ENCODE peak calls at places on chromosome 13, in seven cellular contexts. One of them, this sample, is unnamed.

GRCh38 chr13:46687810-46688209 is 109.2 kb downstream of the ESD start:
- DNase-seq in aorta: no peak
- DNase-seq in fibroblast of lung: peak
- DNase-seq in stomach: no peak
- DNase-seq in thoracic aorta: no peak
- DNase-seq in CD4-positive, alpha-beta T cell: no peak
- DNase-seq in A549: peak
- DNase-seq in this sample: peak

GRCh38 chr13:69077267-69077666 is 1030.4 kb upstream of the ATXN8OS start:
- DNase-seq in aorta: no peak
- DNase-seq in fibroblast of lung: no peak
- DNase-seq in stomach: no peak
- DNase-seq in thoracic aorta: no peak
- DNase-seq in CD4-positive, alpha-beta T cell: no peak
- DNase-seq in A549: no peak
- DNase-seq in this sample: no peak

GRCh38 chr13:80033286-80033685 is 307.6 kb downstream of the SPRY2 start:
- DNase-seq in aorta: no peak
- DNase-seq in fibroblast of lung: no peak
- DNase-seq in stomach: no peak
- DNase-seq in thoracic aorta: no peak
- DNase-seq in CD4-positive, alpha-beta T cell: no peak
- DNase-seq in A549: no peak
- DNase-seq in this sample: no peak

GRCh38 chr13:28652002-28652401 is 6.9 kb upstream of the POMP start:
- DNase-seq in aorta: no peak
- DNase-seq in fibroblast of lung: no peak
- DNase-seq in stomach: no peak
- DNase-seq in thoracic aorta: no peak
- DNase-seq in CD4-positive, alpha-beta T cell: no peak
- DNase-seq in A549: no peak
- DNase-seq in this sample: no peak

GRCh38 chr13:110628952-110629701 is 13.8 kb downstream of the NAXD start:
- DNase-seq in aorta: no peak
- DNase-seq in fibroblast of lung: no peak
- DNase-seq in stomach: no peak
- DNase-seq in thoracic aorta: no peak
- DNase-seq in CD4-positive, alpha-beta T cell: no peak
- DNase-seq in A549: no peak
- DNase-seq in this sample: no peak

GRCh38 chr13:101930331-101930730 is 471.5 kb downstream of the FGF14 start:
- DNase-seq in aorta: no peak
- DNase-seq in fibroblast of lung: no peak
- DNase-seq in stomach: no peak
- DNase-seq in thoracic aorta: no peak
- DNase-seq in CD4-positive, alpha-beta T cell: no peak
- DNase-seq in A549: no peak
- DNase-seq in this sample: no peak

GRCh38 chr13:21986602-21987001 is 315.7 kb downstream of the FGF9 start:
- DNase-seq in aorta: no peak
- DNase-seq in fibroblast of lung: peak
- DNase-seq in stomach: peak
- DNase-seq in thoracic aorta: no peak
- DNase-seq in CD4-positive, alpha-beta T cell: no peak
- DNase-seq in A549: no peak
- DNase-seq in this sample: no peak

GRCh38 chr13:108368240-108368898 is 98.9 kb downstream of the TNFSF13B start:
- DNase-seq in aorta: no peak
- DNase-seq in fibroblast of lung: no peak
- DNase-seq in stomach: no peak
- DNase-seq in thoracic aorta: no peak
- DNase-seq in CD4-positive, alpha-beta T cell: no peak
- DNase-seq in A549: no peak
- DNase-seq in this sample: no peak

GRCh38 chr13:42990147-42990990 is 1.7 kb downstream of the EPSTI1 start:
- DNase-seq in aorta: no peak
- DNase-seq in fibroblast of lung: peak
- DNase-seq in stomach: no peak
- DNase-seq in thoracic aorta: no peak
- DNase-seq in CD4-positive, alpha-beta T cell: no peak
- DNase-seq in A549: no peak
- DNase-seq in this sample: no peak

GRCh38 chr13:95354156-95354555 is 52.9 kb upstream of the ABCC4 start:
- DNase-seq in aorta: no peak
- DNase-seq in fibroblast of lung: no peak
- DNase-seq in stomach: no peak
- DNase-seq in thoracic aorta: no peak
- DNase-seq in CD4-positive, alpha-beta T cell: no peak
- DNase-seq in A549: no peak
- DNase-seq in this sample: no peak

GRCh38 chr13:45333973-45334922 is 6.7 kb downstream of the TPT1 start:
- DNase-seq in aorta: no peak
- DNase-seq in fibroblast of lung: no peak
- DNase-seq in stomach: no peak
- DNase-seq in thoracic aorta: no peak
- DNase-seq in CD4-positive, alpha-beta T cell: no peak
- DNase-seq in A549: no peak
- DNase-seq in this sample: no peak
- H3K27ac ChIP-seq in aorta: no peak
- H3K27ac ChIP-seq in fibroblast of lung: no peak
- H3K27ac ChIP-seq in stomach: peak
- H3K27ac ChIP-seq in thoracic aorta: peak
- H3K27ac ChIP-seq in CD4-positive, alpha-beta T cell: peak
- H3K27ac ChIP-seq in A549: no peak
- H3K27ac ChIP-seq in this sample: no peak

DNA sequence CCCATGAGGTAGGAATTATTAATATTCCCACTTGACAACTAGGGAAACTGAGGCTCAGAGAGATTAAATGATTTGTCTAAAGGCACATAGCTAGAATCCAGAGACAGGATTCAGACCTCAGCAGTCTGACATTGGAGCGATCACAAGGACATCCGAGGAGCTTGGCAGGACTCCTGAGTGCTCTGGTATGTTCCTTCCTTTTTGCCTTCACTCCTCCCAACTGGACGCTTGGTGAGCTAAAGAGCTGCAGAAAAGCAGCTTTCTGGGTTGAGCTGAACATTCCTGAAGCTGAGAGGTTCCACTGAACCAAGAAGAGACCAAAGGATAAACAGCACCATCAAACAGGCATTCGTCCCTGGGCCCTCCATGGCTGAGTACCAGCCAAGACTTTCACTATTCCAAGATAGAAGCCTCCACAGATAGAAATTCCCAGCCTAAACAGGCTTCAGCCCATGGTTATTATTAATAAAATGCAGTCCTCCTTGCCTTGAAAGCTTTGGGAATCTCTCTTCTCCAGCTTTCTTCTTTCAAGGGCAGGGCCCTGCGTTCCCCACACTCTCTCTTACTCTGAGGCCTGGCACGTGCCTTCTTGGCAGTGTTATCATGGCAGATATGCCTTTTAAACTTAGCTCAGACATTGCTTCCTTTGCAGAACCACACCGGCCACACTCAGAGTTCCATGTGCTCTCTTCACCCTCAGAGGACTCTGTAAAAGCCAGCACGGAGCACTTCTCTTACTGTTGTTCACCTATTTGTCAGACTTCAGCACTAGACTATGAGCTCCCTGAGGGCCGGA is 97.1 kb downstream of the CYSLTR2 start:
- DNase-seq in aorta: no peak
- DNase-seq in fibroblast of lung: peak
- DNase-seq in stomach: no peak
- DNase-seq in thoracic aorta: no peak
- DNase-seq in CD4-positive, alpha-beta T cell: no peak
- DNase-seq in A549: no peak
- DNase-seq in this sample: no peak
- H3K27ac ChIP-seq in aorta: peak
- H3K27ac ChIP-seq in fibroblast of lung: no peak
- H3K27ac ChIP-seq in stomach: peak
- H3K27ac ChIP-seq in thoracic aorta: peak
- H3K27ac ChIP-seq in CD4-positive, alpha-beta T cell: no peak
- H3K27ac ChIP-seq in A549: peak
- H3K27ac ChIP-seq in this sample: peak

GRCh38 chr13:99374169-99374991 is 67.2 kb upstream of the GPR183 start:
- DNase-seq in aorta: no peak
- DNase-seq in fibroblast of lung: no peak
- DNase-seq in stomach: no peak
- DNase-seq in thoracic aorta: no peak
- DNase-seq in CD4-positive, alpha-beta T cell: no peak
- DNase-seq in A549: no peak
- DNase-seq in this sample: no peak
- H3K27ac ChIP-seq in aorta: no peak
- H3K27ac ChIP-seq in fibroblast of lung: no peak
- H3K27ac ChIP-seq in stomach: no peak
- H3K27ac ChIP-seq in thoracic aorta: no peak
- H3K27ac ChIP-seq in CD4-positive, alpha-beta T cell: peak
- H3K27ac ChIP-seq in A549: no peak
- H3K27ac ChIP-seq in this sample: no peak

GRCh38 chr13:32947411-32947810 is 68.8 kb upstream of the KL start:
- DNase-seq in aorta: no peak
- DNase-seq in fibroblast of lung: no peak
- DNase-seq in stomach: no peak
- DNase-seq in thoracic aorta: no peak
- DNase-seq in CD4-positive, alpha-beta T cell: no peak
- DNase-seq in A549: no peak
- DNase-seq in this sample: no peak
- H3K27ac ChIP-seq in aorta: no peak
- H3K27ac ChIP-seq in fibroblast of lung: no peak
- H3K27ac ChIP-seq in stomach: no peak
- H3K27ac ChIP-seq in thoracic aorta: no peak
- H3K27ac ChIP-seq in CD4-positive, alpha-beta T cell: no peak
- H3K27ac ChIP-seq in A549: no peak
- H3K27ac ChIP-seq in this sample: no peak

GRCh38 chr13:34046457-34046856 is 228.5 kb downstream of the RFC3 start:
- DNase-seq in aorta: no peak
- DNase-seq in fibroblast of lung: no peak
- DNase-seq in stomach: no peak
- DNase-seq in thoracic aorta: no peak
- DNase-seq in CD4-positive, alpha-beta T cell: no peak
- DNase-seq in A549: no peak
- DNase-seq in this sample: no peak

GRCh38 chr13:34048652-34049051 is 230.7 kb downstream of the RFC3 start:
- DNase-seq in aorta: no peak
- DNase-seq in fibroblast of lung: no peak
- DNase-seq in stomach: no peak
- DNase-seq in thoracic aorta: no peak
- DNase-seq in CD4-positive, alpha-beta T cell: no peak
- DNase-seq in A549: no peak
- DNase-seq in this sample: peak

GRCh38 chr13:34040863-34041262 is 222.9 kb downstream of the RFC3 start:
- DNase-seq in aorta: no peak
- DNase-seq in fibroblast of lung: no peak
- DNase-seq in stomach: no peak
- DNase-seq in thoracic aorta: no peak
- DNase-seq in CD4-positive, alpha-beta T cell: no peak
- DNase-seq in A549: no peak
- DNase-seq in this sample: no peak

GRCh38 chr13:34044041-34044440 is 226.1 kb downstream of the RFC3 start:
- DNase-seq in aorta: no peak
- DNase-seq in fibroblast of lung: no peak
- DNase-seq in stomach: no peak
- DNase-seq in thoracic aorta: no peak
- DNase-seq in CD4-positive, alpha-beta T cell: no peak
- DNase-seq in A549: no peak
- DNase-seq in this sample: peak

DNA sequence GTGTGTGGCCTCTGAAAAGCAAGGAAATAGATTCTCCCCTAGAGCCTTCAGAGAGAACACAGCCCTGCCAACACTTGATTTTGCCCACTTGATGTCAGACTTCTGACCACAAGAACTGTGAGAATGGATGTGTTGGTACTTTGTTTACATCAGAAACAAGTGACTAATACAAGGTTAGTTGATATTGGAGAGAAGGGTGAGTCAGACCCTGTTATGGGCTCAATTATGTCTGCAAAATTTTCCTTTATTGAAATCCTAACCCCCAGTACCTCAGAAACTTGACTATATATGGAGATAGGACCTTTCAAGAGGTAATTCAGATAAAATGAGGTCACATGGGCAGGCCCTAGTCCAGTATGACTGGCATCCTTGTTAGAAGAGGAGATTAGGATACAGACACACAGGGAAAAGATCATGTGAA is 226.7 kb downstream of the RFC3 start:
- DNase-seq in aorta: no peak
- DNase-seq in fibroblast of lung: peak
- DNase-seq in stomach: no peak
- DNase-seq in thoracic aorta: no peak
- DNase-seq in CD4-positive, alpha-beta T cell: no peak
- DNase-seq in A549: peak
- DNase-seq in this sample: peak
- H3K27ac ChIP-seq in aorta: no peak
- H3K27ac ChIP-seq in fibroblast of lung: no peak
- H3K27ac ChIP-seq in stomach: no peak
- H3K27ac ChIP-seq in thoracic aorta: no peak
- H3K27ac ChIP-seq in CD4-positive, alpha-beta T cell: no peak
- H3K27ac ChIP-seq in A549: peak
- H3K27ac ChIP-seq in this sample: peak

GRCh38 chr13:74574964-74575728 is 440.9 kb upstream of the KLF12 start:
- DNase-seq in aorta: no peak
- DNase-seq in fibroblast of lung: no peak
- DNase-seq in stomach: no peak
- DNase-seq in thoracic aorta: no peak
- DNase-seq in CD4-positive, alpha-beta T cell: no peak
- DNase-seq in A549: no peak
- DNase-seq in this sample: no peak
- H3K27ac ChIP-seq in aorta: no peak
- H3K27ac ChIP-seq in fibroblast of lung: no peak
- H3K27ac ChIP-seq in stomach: no peak
- H3K27ac ChIP-seq in thoracic aorta: no peak
- H3K27ac ChIP-seq in CD4-positive, alpha-beta T cell: no peak
- H3K27ac ChIP-seq in A549: no peak
- H3K27ac ChIP-seq in this sample: no peak

GRCh38 chr13:47886314-47886713 is 114.8 kb downstream of the SUCLA2 start:
- DNase-seq in aorta: no peak
- DNase-seq in fibroblast of lung: no peak
- DNase-seq in stomach: no peak
- DNase-seq in thoracic aorta: no peak
- DNase-seq in CD4-positive, alpha-beta T cell: no peak
- DNase-seq in A549: no peak
- DNase-seq in this sample: no peak
- H3K27ac ChIP-seq in aorta: no peak
- H3K27ac ChIP-seq in fibroblast of lung: no peak
- H3K27ac ChIP-seq in stomach: no peak
- H3K27ac ChIP-seq in thoracic aorta: no peak
- H3K27ac ChIP-seq in CD4-positive, alpha-beta T cell: no peak
- H3K27ac ChIP-seq in A549: no peak
- H3K27ac ChIP-seq in this sample: no peak

DNA sequence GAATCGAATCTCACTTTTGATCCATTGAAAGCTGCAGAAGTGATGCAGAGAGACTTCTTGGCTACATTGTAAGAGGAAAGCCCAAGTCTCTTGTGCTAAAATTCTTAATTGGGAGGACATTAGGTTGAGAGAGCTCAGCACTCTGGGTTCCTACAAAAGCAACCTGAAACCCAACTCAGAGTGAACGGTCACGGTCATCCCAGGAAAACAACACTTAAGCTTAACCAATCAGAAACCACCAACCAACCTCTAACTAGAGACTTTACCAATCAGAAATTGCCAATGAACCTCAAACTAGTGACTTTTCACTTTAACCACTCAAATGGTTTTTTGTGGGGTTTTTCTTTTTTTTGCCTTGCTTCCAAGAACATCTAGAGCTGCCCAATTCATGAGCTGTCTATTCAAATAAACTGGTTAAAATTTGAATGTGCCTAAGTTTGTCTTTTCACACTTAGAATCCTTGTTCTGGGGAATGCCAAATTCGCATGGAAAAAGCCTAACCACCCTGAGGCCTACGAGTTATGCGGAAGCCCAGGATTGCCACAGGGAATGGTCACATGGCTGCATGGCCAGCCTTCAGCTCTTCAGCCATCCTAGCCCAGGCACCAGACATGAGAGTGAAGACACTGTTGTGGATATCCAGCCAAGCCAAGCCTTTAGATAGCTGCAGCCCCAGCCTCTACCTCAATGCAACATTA is 17.8 kb upstream of the CLN5 start:
- DNase-seq in aorta: no peak
- DNase-seq in fibroblast of lung: no peak
- DNase-seq in stomach: no peak
- DNase-seq in thoracic aorta: no peak
- DNase-seq in CD4-positive, alpha-beta T cell: no peak
- DNase-seq in A549: no peak
- DNase-seq in this sample: no peak
- H3K27ac ChIP-seq in aorta: no peak
- H3K27ac ChIP-seq in fibroblast of lung: no peak
- H3K27ac ChIP-seq in stomach: no peak
- H3K27ac ChIP-seq in thoracic aorta: no peak
- H3K27ac ChIP-seq in CD4-positive, alpha-beta T cell: no peak
- H3K27ac ChIP-seq in A549: no peak
- H3K27ac ChIP-seq in this sample: no peak